ENCODE peak calls at places on chromosomes 7 and 10, in eight cellular contexts. A, N, T, B, S, W, P and O are unnamed samples. For H3K4me1 and H4K20me1, the result is how much of the 10 kb centered on the place peaks cover.

GRCh38 chr7:23787272-23787671 is 77.3 kb downstream of the STK31 start:
- DNase-seq in P (no peak), N (no peak), B (no peak), T (no peak), W (peak), A (no peak), S (no peak), O (no peak)

GRCh38 chr7:47314728-47315601 is 266.9 kb downstream of the TNS3 start:
- DNase-seq in B (no peak), W (no peak), N (peak), T (peak), P (no peak), A (no peak), S (peak), O (no peak)

GRCh38 chr7:140165422-140165821 is 11.4 kb downstream of the KDM7A start:
- DNase-seq in A (no peak), P (no peak), N (peak), S (peak), B (no peak), T (peak), W (no peak), O (peak)

GRCh38 chr7:113159746-113160339 is 41.5 kb upstream of the SMIM30 start:
- DNase-seq in W (peak), N (peak), T (peak), B (peak), S (peak), A (peak), P (peak), O (no peak)

GRCh38 chr7:134900430-134900876 is 85.9 kb upstream of the AGBL3 start:
- DNase-seq in T (no peak), N (no peak), P (no peak), A (no peak), W (no peak), B (no peak), S (no peak), O (no peak)

GRCh38 chr7:101862280-101863220 is 45.1 kb downstream of the CUX1 start:
- DNase-seq in W (peak), S (no peak), B (no peak), P (no peak), T (peak), N (peak), A (peak), O (no peak)

GRCh38 chr7:28643369-28644340 is 231.3 kb downstream of the CREB5 start:
- DNase-seq in B (no peak), W (peak), S (no peak), T (no peak), P (no peak), A (no peak), N (no peak), O (no peak)

GRCh38 chr10:71779641-71780040 is 6.3 kb upstream of the VSIR start:
- DNase-seq in B (no peak), P (no peak), S (no peak), W (no peak), N (no peak), A (no peak), T (no peak), O (no peak)

GRCh38 chr10:44913312-44914079 is 2.4 kb downstream of the TMEM72 start:
- DNase-seq in T (no peak), B (peak), P (no peak), N (no peak), S (no peak), W (no peak), A (no peak), O (no peak)

GRCh38 chr7:127484954-127485353 is 92.4 kb upstream of the ZNF800 start:
- DNase-seq in B (no peak), N (no peak), S (no peak), W (no peak), A (no peak), P (no peak), T (no peak), O (no peak)

GRCh38 chr10:132904169-132904813 is 38.1 kb downstream of the CFAP46 start:
- DNase-seq in A (peak), W (peak), T (peak), P (peak), N (peak), S (peak), B (peak), O (peak)

GRCh38 chr7:29825750-29826529 is 19.6 kb downstream of the WIPF3 start:
- DNase-seq in N (no peak), S (no peak), A (no peak), B (no peak), T (no peak), P (no peak), W (no peak), O (no peak)

GRCh38 chr10:125016611-125017202 is 74.8 kb downstream of the ZRANB1 start:
- DNase-seq in P (no peak), B (no peak), A (no peak), S (no peak), T (no peak), N (peak), W (no peak), O (no peak)

GRCh38 chr10:9895981-9896380 is 1121.7 kb upstream of the CELF2 start:
- DNase-seq in B (no peak), P (no peak), A (no peak), W (no peak), S (no peak), T (no peak), N (no peak), O (no peak)

GRCh38 chr7:123643495-123644428 is 11.9 kb upstream of the LMOD2 start:
- DNase-seq in B (peak), W (peak), A (peak), N (peak), P (peak), T (peak), S (peak), O (peak)

GRCh38 chr7:40859965-40860543 is 725.2 kb downstream of the SUGCT start:
- DNase-seq in T (no peak), P (no peak), S (no peak), B (no peak), N (no peak), A (no peak), W (no peak), O (no peak)

GRCh38 chr10:124508070-124508667 is 46.5 kb downstream of the LHPP start:
- DNase-seq in W (no peak), T (no peak), S (no peak), B (no peak), A (no peak), P (no peak), N (no peak), O (no peak)

GRCh38 chr7:1050254-1050906 is 6.0 kb downstream of the GPR146 start:
- DNase-seq in W (no peak), T (no peak), B (no peak), A (no peak), P (no peak), S (no peak), N (no peak), O (no peak)

GRCh38 chr10:97925308-97925938 is 75.8 kb downstream of the GOLGA7B start:
- DNase-seq in S (no peak), T (no peak), A (no peak), N (no peak), W (no peak), B (no peak), P (no peak), O (no peak)

GRCh38 chr7:28528899-28529298 is 116.6 kb downstream of the CREB5 start:
- DNase-seq in W (no peak), S (no peak), A (no peak), T (peak), N (no peak), B (no peak), P (no peak), O (no peak)

GRCh38 chr10:97891497-97892167 is 42.0 kb downstream of the GOLGA7B start:
- DNase-seq in N (no peak), A (no peak), P (no peak), B (peak), W (no peak), T (no peak), S (no peak), O (no peak)

GRCh38 chr7:23106801-23107713 is 1.5 kb downstream of the KLHL7 start:
- DNase-seq in N (no peak), W (no peak), S (peak), P (no peak), B (peak), A (peak), T (peak), O (no peak)

GRCh38 chr10:92241158-92241500 is 49.7 kb downstream of the CPEB3 start:
- DNase-seq in S (no peak), P (peak), T (peak), A (peak), W (peak), B (peak), N (no peak), O (no peak)

GRCh38 chr7:45187946-45188411 is 30.4 kb downstream of the RAMP3 start:
- DNase-seq in B (no peak), N (no peak), A (no peak), W (no peak), P (no peak), S (no peak), T (no peak), O (no peak)

GRCh38 chr7:127251458-127252379 is 1.0 kb downstream of the GRM8 start:
- DNase-seq in N (no peak), W (peak), P (peak), T (no peak), A (peak), B (peak), S (no peak), O (no peak)

GRCh38 chr7:135877799-135878198 is 99.4 kb downstream of the MTPN start:
- DNase-seq in W (no peak), S (no peak), N (peak), A (no peak), T (peak), P (no peak), B (peak), O (peak)

GRCh38 chr10:86342111-86342863 is 24.3 kb downstream of the GRID1 start:
- DNase-seq in P (no peak), N (no peak), W (no peak), T (no peak), B (no peak), S (no peak), A (no peak), O (no peak)

GRCh38 chr7:139631520-139632031 is 108.1 kb downstream of the CLEC2L start:
- DNase-seq in T (no peak), A (no peak), P (no peak), B (no peak), S (no peak), N (no peak), W (no peak), O (no peak)

GRCh38 chr7:94907026-94907419 is 371 bp upstream of the PPP1R9A start:
- DNase-seq in W (peak), P (no peak), S (no peak), T (no peak), N (no peak), A (no peak), B (no peak), O (no peak)
- H3K27ac ChIP-seq in W (peak), P (no peak), S (no peak), T (no peak), N (no peak), A (no peak), B (peak), O (no peak)

GRCh38 chr10:62008943-62009342 is 107.4 kb downstream of the ARID5B start:
- DNase-seq in B (no peak), T (no peak), N (no peak), P (no peak), S (no peak), W (no peak), A (no peak), O (no peak)

GRCh38 chr10:62012318-62012717 is 110.8 kb downstream of the ARID5B start:
- DNase-seq in A (no peak), N (no peak), T (no peak), S (no peak), P (no peak), B (no peak), W (no peak), O (no peak)

GRCh38 chr10:62014510-62014909 is 113.0 kb downstream of the ARID5B start:
- DNase-seq in S (no peak), B (no peak), A (no peak), W (no peak), T (no peak), P (no peak), N (no peak), O (no peak)

GRCh38 chr10:62010366-62010765 is 108.9 kb downstream of the ARID5B start:
- DNase-seq in A (no peak), N (peak), P (no peak), B (no peak), W (no peak), S (no peak), T (peak), O (no peak)

DNA sequence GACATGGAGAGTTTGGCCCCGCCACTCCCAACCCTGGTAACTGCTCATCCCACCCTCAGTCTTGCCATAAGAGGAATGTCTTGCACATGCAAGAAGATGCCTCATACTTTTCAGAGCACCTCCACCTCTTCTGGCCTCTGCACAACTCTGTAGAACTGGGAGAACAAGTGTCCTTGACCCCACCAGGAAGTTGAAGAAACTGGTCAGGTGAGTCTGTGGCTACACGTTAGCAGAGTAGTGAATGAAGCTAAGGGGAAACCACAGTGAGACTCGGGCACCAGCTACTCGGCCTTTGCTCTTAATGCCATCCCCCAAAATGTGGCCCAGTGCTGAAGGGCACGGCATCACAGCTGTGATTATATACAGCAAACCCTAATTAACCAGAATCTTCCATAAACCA is 110.1 kb downstream of the ARID5B start:
- DNase-seq in S (no peak), P (no peak), A (no peak), W (no peak), N (no peak), B (no peak), T (no peak), O (peak)
- H3K4me1 ChIP-seq in S (under half), P (under half), A (under half), W (under half), N (under half), B (under half), T (under half), O (under half)

GRCh38 chr10:7789390-7789789 is 1.4 kb downstream of the ATP5F1C start:
- DNase-seq in T (peak), B (no peak), A (no peak), W (no peak), P (peak), S (peak), N (peak), O (no peak)
- H4K20me1 ChIP-seq in T (half or more), B (half or more), A (half or more), W (under half), P (half or more), S (under half), N (under half), O (under half)

DNA sequence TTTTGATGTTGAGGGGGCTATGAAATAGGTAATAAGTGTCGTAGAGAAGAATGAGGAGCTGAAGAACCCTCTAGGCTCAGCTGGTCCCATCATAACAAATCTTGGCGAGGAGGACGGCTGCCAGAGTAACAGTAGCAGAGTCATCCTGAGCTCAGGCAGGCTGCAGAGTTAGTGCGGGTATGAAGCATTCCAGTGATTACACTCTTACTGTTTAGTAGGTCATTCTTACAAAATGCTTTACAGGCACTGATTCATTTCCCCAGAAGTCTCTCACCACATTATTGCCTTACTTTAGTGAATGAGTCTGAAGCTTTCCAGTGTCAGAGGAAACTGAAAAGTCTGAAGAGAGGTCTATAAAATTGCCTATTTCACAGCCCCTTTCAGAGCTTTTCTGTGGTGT is 43.9 kb upstream of the GPR158 start:
- DNase-seq in T (peak), P (no peak), S (no peak), N (no peak), A (no peak), W (no peak), B (no peak), O (no peak)
- H3K27ac ChIP-seq in T (no peak), P (no peak), S (no peak), N (no peak), A (no peak), W (no peak), B (no peak), O (no peak)

DNA sequence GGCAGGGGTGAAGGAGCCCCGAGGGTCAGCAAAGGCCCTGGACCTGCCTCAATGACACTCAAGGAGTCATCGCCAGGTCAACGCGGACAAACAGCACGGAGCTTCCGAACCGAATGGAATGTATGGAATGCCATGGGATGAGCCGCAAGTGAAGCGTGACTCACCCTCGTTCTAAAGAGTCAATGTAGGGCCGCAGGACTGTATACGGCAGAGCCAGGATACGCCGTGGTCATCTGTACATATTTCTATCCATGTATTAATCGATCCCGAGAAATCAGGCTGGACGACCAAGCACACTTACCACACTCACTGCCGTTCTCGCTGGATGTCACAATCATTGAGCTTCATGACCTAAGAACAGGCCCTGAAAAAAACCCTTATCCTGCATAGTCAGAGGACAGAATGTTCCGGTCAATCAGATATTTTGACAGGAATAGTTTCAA is 4.3 kb downstream of the SNX8 start:
- DNase-seq in N (peak), A (peak), W (peak), B (peak), T (peak), P (no peak), S (no peak), O (no peak)
- H3K4me1 ChIP-seq in N (under half), A (under half), W (under half), B (under half), T (under half), P (under half), S (under half), O (under half)

GRCh38 chr7:7188091-7188490 is 5.7 kb downstream of the C1GALT1 start:
- DNase-seq in W (no peak), B (no peak), T (no peak), A (no peak), P (no peak), S (no peak), N (no peak), O (no peak)

GRCh38 chr7:7183833-7184463 is 1.6 kb downstream of the C1GALT1 start:
- DNase-seq in A (no peak), N (peak), B (no peak), S (peak), W (no peak), T (no peak), P (no peak), O (no peak)

GRCh38 chr7:7182156-7183060 is at the start of gene C1GALT1:
- DNase-seq in W (peak), T (peak), B (peak), S (peak), N (peak), A (peak), P (peak), O (peak)

GRCh38 chr7:7183061-7183832 is 903 bp downstream of the C1GALT1 start:
- DNase-seq in S (peak), W (peak), P (peak), A (peak), B (peak), N (peak), T (no peak), O (peak)

DNA sequence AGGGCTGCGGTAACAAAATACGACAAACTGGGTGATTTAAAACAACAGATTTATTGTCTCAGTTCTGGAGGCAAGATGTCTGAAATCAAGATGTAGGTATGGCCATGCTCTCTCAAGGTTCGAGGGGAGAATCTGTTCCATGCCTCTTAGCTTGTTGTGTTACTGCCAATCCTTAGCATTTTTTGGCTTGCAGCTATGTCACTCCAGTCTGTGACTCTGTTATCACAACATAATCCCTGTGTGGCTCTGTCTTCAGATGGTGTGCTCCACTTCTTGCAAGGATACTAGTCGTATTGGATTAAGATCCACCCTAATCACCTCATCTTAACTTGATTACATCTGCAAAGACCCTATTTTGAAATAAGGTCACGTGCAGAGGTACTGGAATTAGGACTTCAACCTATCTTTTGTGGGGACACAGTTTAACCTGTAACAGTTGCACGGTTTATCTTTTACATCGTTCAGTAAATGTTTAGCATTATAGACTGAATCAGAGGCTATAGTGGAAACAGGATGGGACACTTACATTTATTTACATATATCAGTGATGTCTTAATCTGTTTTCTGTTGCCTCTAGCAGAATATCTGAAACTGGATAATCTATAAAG is 3.1 kb downstream of the C1GALT1 start:
- DNase-seq in P (no peak), N (no peak), B (no peak), A (no peak), S (no peak), T (no peak), W (no peak), O (no peak)
- H4K20me1 ChIP-seq in P (under half), N (under half), B (under half), A (under half), S (under half), T (under half), W (under half), O (under half)

GRCh38 chr7:129136887-129137647 is 7.4 kb upstream of the TSPAN33 start:
- DNase-seq in T (no peak), A (no peak), N (no peak), P (no peak), S (peak), W (no peak), B (no peak), O (no peak)

GRCh38 chr7:129134356-129134972 is 10.0 kb upstream of the TSPAN33 start:
- DNase-seq in B (no peak), P (no peak), N (no peak), T (no peak), S (peak), A (no peak), W (no peak), O (no peak)
- H3K27ac ChIP-seq in B (no peak), P (no peak), N (no peak), T (no peak), S (no peak), A (peak), W (no peak), O (no peak)

DNA sequence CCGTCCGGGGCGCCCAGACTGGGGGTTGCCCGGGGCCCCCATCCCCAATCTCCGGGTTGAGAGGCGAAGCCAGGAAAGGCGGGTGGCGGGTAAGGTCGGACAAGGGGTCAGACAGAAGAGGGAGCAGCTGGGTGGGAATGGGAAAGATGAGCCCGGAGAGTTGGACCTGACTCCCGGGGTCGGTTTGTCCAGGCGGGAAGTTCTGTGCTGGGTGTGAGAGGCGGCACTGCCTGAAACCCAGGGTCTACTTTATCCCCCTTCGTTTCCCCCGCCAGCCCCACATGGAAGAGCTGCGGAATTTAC is 675 bp downstream of the SLC4A2 start:
- DNase-seq in P (no peak), S (no peak), T (no peak), A (no peak), N (no peak), B (no peak), W (peak), O (no peak)
- H3K4me1 ChIP-seq in P (under half), S (under half), T (under half), A (under half), N (under half), B (under half), W (under half), O (half or more)

DNA sequence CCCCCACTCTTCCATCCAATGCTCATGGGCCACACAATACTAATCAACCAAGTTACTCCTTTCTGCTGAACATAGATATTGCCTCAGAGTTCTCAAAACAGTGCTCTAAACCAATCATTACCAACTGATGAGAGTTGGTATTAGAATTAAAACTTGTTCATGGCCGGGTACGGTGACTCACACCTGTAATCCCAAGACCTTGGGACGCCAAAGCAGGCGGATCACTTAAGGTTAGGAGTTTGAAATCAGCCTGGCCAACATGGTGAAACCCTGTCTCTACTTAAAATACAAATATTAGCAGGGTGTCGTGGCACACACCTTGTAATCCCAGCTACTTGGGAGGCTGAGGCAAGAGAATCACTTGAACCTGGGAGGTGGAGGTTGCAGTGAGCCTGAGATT is 8.2 kb downstream of the TM9SF3 start:
- DNase-seq in S (no peak), A (no peak), W (no peak), B (no peak), N (no peak), T (no peak), P (no peak), O (no peak)
- H4K20me1 ChIP-seq in S (under half), A (half or more), W (half or more), B (half or more), N (under half), T (half or more), P (half or more), O (half or more)